ENCODE peak calls at places on chromosomes 12 and 14, in seven cellular contexts. N, I, M, O, D, F and P are unnamed samples.
A peak's percentile ranks its signal among the peaks of the same experiment; 100 is the strongest.

GRCh38 chr14:75428230-75429104 is 645 bp downstream of the JDP2 start:
- DNase-seq in N (peak; percentile 46), I (no peak), M (peak; percentile 67), O (no peak), D (peak; percentile 22), F (no peak), P (no peak)

GRCh38 chr14:55938249-55938791 is 179.9 kb upstream of the PELI2 start:
- DNase-seq in N (no peak), I (no peak), M (no peak), O (peak; percentile 27), D (no peak), F (no peak), P (peak; percentile 30)

GRCh38 chr14:54207991-54208520 is 188.8 kb upstream of the CDKN3 start:
- DNase-seq in N (no peak), I (no peak), M (no peak), O (no peak), D (peak; percentile 50), F (no peak), P (no peak)

GRCh38 chr12:26290560-26290959 is 95.2 kb downstream of the SSPN start:
- DNase-seq in N (no peak), I (no peak), M (no peak), O (no peak), D (no peak), F (no peak), P (no peak)

GRCh38 chr12:7856516-7856915 is 16.2 kb downstream of the SLC2A14 start:
- DNase-seq in N (no peak), I (no peak), M (no peak), O (peak; percentile 48), D (no peak), F (no peak), P (no peak)

GRCh38 chr12:88243886-88244491 is 101.9 kb downstream of the TMTC3 start:
- DNase-seq in N (no peak), I (no peak), M (no peak), O (peak; percentile 35), D (no peak), F (no peak), P (no peak)

GRCh38 chr12:9118161-9118560 is 2.4 kb upstream of the A2M start:
- DNase-seq in N (no peak), I (no peak), M (no peak), O (peak; percentile 13), D (no peak), F (no peak), P (peak; percentile 47)

GRCh38 chr14:37013116-37013515 is 159.3 kb downstream of the SLC25A21 start:
- DNase-seq in N (no peak), I (no peak), M (no peak), O (no peak), D (peak; percentile 20), F (no peak), P (no peak)

GRCh38 chr12:56988207-56988739 is 18.1 kb downstream of the ZBTB39 start:
- DNase-seq in N (no peak), I (no peak), M (no peak), O (no peak), D (no peak), F (no peak), P (peak; percentile 72)

GRCh38 chr12:107320929-107321618 is 227.7 kb upstream of the CRY1 start:
- DNase-seq in N (no peak), I (peak; percentile 68), M (no peak), O (no peak), D (peak; percentile 71), F (no peak), P (peak; percentile 53)

GRCh38 chr12:109860961-109861360 is 19.4 kb downstream of the GLTP start:
- DNase-seq in N (no peak), I (no peak), M (no peak), O (no peak), D (no peak), F (no peak), P (no peak)

GRCh38 chr12:32253154-32253795 is 146.1 kb upstream of the FGD4 start:
- DNase-seq in N (no peak), I (no peak), M (no peak), O (peak; percentile 27), D (peak; percentile 43), F (no peak), P (no peak)

GRCh38 chr12:121915841-121916321 is 2.5 kb upstream of the CFAP251 start:
- DNase-seq in N (no peak), I (peak; percentile 65), M (no peak), O (peak; percentile 58), D (peak; percentile 61), F (no peak), P (no peak)

GRCh38 chr14:23071975-23072539 is 14.7 kb upstream of the CDH24 start:
- DNase-seq in N (no peak), I (peak; percentile 49), M (peak; percentile 28), O (no peak), D (no peak), F (no peak), P (no peak)

GRCh38 chr14:29857545-29857944 is 70.1 kb downstream of the PRKD1 start:
- DNase-seq in N (no peak), I (no peak), M (no peak), O (no peak), D (peak; percentile 15), F (no peak), P (no peak)
- TF ChIP-seq CTCF in N (no peak), I (no peak), M (no peak), O (no peak), D (no peak), F (no peak), P (no peak)

DNA sequence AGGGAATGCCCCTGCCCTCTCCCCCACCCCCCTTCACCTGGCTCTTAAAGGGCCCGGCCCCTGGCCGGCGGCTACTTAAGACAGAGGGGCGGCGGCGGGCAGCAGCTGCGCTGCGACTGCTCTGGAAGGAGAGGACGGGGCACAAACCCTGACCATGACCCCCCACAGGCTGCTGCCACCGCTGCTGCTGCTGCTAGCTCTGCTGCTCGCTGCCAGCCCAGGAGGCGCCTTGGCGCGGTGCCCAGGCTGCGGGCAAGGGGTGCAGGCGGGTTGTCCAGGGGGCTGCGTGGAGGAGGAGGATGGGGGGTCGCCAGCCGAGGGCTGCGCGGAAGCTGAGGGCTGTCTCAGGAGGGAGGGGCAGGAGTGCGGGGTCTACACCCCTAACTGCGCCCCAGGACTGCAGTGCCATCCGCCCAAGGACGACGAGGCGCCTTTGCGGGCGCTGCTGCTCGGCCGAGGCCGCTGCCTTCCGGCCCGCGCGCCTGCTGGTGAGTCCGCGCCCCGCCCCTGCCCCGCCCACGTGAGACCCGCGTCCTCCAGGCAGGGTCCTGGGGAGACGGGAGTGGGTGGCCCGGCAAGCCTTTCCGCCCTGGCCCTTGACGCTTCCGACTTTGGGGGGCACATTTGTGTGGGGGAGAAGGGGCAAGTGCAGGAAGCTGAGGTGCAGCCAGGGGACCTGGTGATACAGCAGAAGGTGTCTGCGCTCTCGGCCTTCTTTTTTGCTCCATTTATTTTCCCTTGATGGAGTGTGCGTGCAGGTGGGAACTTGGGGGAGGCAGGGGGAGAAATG is at the start of gene IGFBP6:
- DNase-seq in N (peak; percentile 56), I (peak; percentile 74), M (peak; percentile 77), O (peak; percentile 34), D (peak; percentile 18), F (peak; percentile 84), P (peak; percentile 91)
- TF ChIP-seq CTCF in N (no peak), I (no peak), M (no peak), O (no peak), D (no peak), F (no peak), P (no peak)

GRCh38 chr12:62832027-62832426 is 102.9 kb downstream of the PPM1H start:
- DNase-seq in N (no peak), I (no peak), M (no peak), O (no peak), D (no peak), F (no peak), P (no peak)

GRCh38 chr12:62827855-62828254 is 107.1 kb downstream of the PPM1H start:
- DNase-seq in N (no peak), I (no peak), M (no peak), O (no peak), D (no peak), F (no peak), P (no peak)

GRCh38 chr12:62832528-62832927 is 102.4 kb downstream of the PPM1H start:
- DNase-seq in N (no peak), I (no peak), M (no peak), O (no peak), D (no peak), F (no peak), P (no peak)

DNA sequence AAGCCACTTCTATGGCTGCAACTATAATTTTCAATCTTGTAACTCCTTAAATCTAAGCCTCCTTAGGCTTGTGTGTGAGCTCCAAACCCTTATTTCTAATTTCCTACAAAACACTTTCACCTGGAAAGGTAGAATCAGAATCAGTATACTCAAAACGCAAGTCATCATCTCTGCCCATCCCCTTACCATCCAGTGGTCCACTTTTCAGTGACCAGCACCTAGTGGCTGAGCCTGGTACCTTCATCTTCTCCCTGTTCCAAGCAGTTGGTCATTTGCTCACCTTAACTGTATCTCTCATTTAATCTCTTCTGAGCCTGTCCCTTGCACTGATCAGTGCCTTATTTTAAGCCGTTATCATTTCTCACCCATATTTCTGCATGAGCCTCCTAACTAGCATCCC is 107.9 kb downstream of the PPM1H start:
- DNase-seq in N (no peak), I (no peak), M (no peak), O (no peak), D (no peak), F (no peak), P (no peak)
- TF ChIP-seq CTCF in N (no peak), I (peak; percentile 24), M (no peak), O (peak; percentile 27), D (peak; percentile 34), F (no peak), P (no peak)

DNA sequence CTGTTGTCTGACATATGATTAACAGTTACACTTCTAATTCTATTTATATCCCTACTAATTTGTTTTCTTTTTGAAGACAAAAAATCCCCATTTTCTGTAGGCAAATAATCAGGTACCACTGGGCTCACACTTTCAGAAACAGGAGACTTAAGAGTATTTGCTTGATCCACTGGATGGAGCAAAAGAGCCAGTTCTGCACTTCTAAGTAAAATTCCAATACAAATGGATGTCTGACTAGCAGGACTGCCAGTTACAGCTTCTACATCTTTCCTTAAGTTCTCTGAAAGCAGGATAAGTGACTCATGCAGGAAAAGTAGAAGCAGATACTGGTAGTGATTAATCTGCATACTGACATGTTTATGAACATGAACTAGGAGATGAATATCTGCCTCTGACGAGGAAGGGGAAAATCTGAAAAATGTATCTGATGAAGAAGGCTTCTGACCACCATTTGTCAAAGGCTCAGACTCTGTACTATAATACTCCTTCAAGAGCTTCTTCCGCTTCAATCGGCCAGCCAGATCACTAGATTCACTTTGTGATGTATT is 73.8 kb upstream of the ANKS1B start:
- DNase-seq in N (no peak), I (no peak), M (no peak), O (peak; percentile 94), D (peak; percentile 88), F (no peak), P (no peak)
- TF ChIP-seq CTCF in N (no peak), I (no peak), M (no peak), O (peak; percentile 56), D (peak; percentile 60), F (no peak), P (no peak)